ENCODE peak calls at places on chromosomes 4 and X, in five cellular contexts. One of them, this sample, is unnamed.
A peak's percentile ranks its signal among the peaks of the same experiment; 100 is the strongest.

GRCh38 chrX:39815621-39816020 is 282.1 kb downstream of the BCOR start:
- DNase-seq in cardiac fibroblast: peak; percentile 10
- DNase-seq in GM23338: peak; percentile 31
- DNase-seq in OCI-LY7: peak; percentile 32
- DNase-seq in activated B cell treated with CpG ODN at 0.5 μM for 24 hours: no peak
- DNase-seq in this sample: no peak

GRCh38 chr4:35943606-35944005 is 300.7 kb downstream of the ARAP2 start:
- DNase-seq in cardiac fibroblast: no peak
- DNase-seq in OCI-LY7: no peak
- DNase-seq in GM23338: no peak
- DNase-seq in activated B cell treated with CpG ODN at 0.5 μM for 24 hours: no peak
- DNase-seq in this sample: no peak

GRCh38 chrX:74526786-74527185 is 87.6 kb downstream of the RLIM start:
- DNase-seq in GM23338: no peak
- DNase-seq in activated B cell treated with CpG ODN at 0.5 μM for 24 hours: no peak
- DNase-seq in cardiac fibroblast: no peak
- DNase-seq in OCI-LY7: no peak
- DNase-seq in this sample: no peak

GRCh38 chrX:64206556-64207162 is 1.2 kb upstream of the AMER1 start:
- DNase-seq in cardiac fibroblast: peak; percentile 29
- DNase-seq in activated B cell treated with CpG ODN at 0.5 μM for 24 hours: no peak
- DNase-seq in OCI-LY7: peak; percentile 3
- DNase-seq in GM23338: no peak
- DNase-seq in this sample: no peak

GRCh38 chr4:64882311-64883086 is 473.2 kb upstream of the TECRL start:
- DNase-seq in activated B cell treated with CpG ODN at 0.5 μM for 24 hours: no peak
- DNase-seq in cardiac fibroblast: no peak
- DNase-seq in GM23338: no peak
- DNase-seq in OCI-LY7: no peak
- DNase-seq in this sample: no peak

GRCh38 chr4:77669911-77670590 is 64.4 kb downstream of the CXCL13 start:
- DNase-seq in activated B cell treated with CpG ODN at 0.5 μM for 24 hours: no peak
- DNase-seq in cardiac fibroblast: no peak
- DNase-seq in OCI-LY7: no peak
- DNase-seq in GM23338: no peak
- DNase-seq in this sample: no peak

GRCh38 chr4:107997001-107997788 is 7.5 kb downstream of the HADH start:
- DNase-seq in activated B cell treated with CpG ODN at 0.5 μM for 24 hours: no peak
- DNase-seq in GM23338: no peak
- DNase-seq in OCI-LY7: no peak
- DNase-seq in cardiac fibroblast: peak; percentile 60
- DNase-seq in this sample: no peak

GRCh38 chr4:173146456-173146855 is 22.2 kb upstream of the GALNT7 start:
- DNase-seq in cardiac fibroblast: no peak
- DNase-seq in GM23338: no peak
- DNase-seq in OCI-LY7: no peak
- DNase-seq in activated B cell treated with CpG ODN at 0.5 μM for 24 hours: no peak
- DNase-seq in this sample: no peak

GRCh38 chr4:181860157-181860556 is 383.0 kb upstream of the TENM3 start:
- DNase-seq in cardiac fibroblast: peak; percentile 13
- DNase-seq in activated B cell treated with CpG ODN at 0.5 μM for 24 hours: no peak
- DNase-seq in GM23338: no peak
- DNase-seq in OCI-LY7: no peak
- DNase-seq in this sample: no peak

GRCh38 chr4:71941001-71941400 is 90.8 kb upstream of the NPFFR2 start:
- DNase-seq in GM23338: peak; percentile 76
- DNase-seq in OCI-LY7: peak; percentile 13
- DNase-seq in cardiac fibroblast: peak; percentile 43
- DNase-seq in activated B cell treated with CpG ODN at 0.5 μM for 24 hours: no peak
- DNase-seq in this sample: no peak
- TF ChIP-seq CTCF in GM23338: peak; percentile 70
- TF ChIP-seq CTCF in OCI-LY7: peak; percentile 72
- TF ChIP-seq CTCF in cardiac fibroblast: peak; percentile 44
- TF ChIP-seq CTCF in activated B cell treated with CpG ODN at 0.5 μM for 24 hours: no peak
- TF ChIP-seq CTCF in this sample: no peak

DNA sequence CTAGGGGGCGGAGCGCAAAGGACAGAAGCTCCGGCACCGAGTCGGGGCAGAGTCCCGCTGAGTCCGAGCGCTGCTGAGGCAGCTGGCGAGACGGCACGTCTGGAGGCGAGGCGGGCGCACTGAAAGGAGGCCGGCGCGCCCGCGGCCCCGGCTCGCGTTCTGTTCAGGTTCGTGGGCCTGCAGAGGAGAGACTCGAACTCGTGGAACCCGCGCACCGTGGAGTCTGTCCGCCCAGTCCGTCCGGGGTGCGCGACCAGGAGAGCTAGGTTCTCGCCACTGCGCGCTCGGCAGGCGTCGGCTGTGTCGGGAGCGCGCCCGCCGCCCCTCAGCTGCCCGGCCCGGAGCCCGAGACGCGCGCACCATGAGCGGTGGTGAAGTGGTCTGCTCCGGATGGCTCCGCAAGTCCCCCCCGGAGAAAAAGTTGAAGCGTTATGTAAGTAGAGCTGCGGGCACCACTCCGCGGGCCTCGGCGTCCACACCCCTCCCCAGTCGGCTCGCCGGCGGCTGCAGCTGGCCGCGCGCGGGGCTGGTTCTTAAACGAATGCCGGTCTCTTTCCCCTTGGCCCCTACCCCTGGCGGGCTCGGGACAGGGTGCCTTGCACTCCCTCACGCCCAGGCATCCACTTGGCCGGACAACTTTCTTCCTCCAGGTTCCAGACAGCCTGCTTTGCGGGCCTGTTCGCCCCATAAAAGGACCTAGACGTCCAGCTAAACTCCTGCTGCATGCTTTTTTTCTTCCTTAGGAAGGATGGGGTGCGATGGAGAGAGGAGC is at the start of gene GAB1:
- DNase-seq in GM23338: peak; percentile 91
- DNase-seq in OCI-LY7: peak; percentile 94
- DNase-seq in cardiac fibroblast: peak; percentile 84
- DNase-seq in activated B cell treated with CpG ODN at 0.5 μM for 24 hours: no peak
- DNase-seq in this sample: no peak
- TF ChIP-seq CTCF in GM23338: peak; percentile 33
- TF ChIP-seq CTCF in OCI-LY7: no peak
- TF ChIP-seq CTCF in cardiac fibroblast: no peak
- TF ChIP-seq CTCF in activated B cell treated with CpG ODN at 0.5 μM for 24 hours: no peak
- TF ChIP-seq CTCF in this sample: no peak

DNA sequence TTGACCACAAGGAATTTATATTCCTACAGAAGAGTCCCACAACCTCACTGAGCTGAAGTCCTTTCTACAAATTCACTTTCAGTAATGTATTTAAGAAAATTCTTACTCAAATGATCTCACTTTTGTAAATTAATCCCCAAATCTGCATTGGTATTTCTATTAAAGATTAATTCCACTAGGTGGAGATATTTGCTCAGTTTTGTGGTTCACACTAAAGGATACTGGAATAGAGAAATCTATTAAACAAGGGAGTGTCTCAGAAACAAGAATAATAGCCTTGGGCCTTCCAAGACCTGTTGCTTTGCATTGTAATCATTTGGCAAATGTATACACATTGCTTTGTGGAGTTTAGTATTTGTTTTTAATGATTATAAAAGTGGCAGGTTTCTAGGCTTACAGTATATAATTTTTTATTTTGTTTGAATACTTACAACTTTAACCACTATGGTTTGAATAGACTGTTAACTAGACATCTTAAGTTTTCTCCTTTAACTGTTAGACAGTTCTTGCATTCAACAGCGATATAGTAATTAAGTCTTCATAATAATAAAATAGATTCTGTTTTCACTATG is 25.9 kb downstream of the CFAP299 start:
- DNase-seq in activated B cell treated with CpG ODN at 0.5 μM for 24 hours: no peak
- DNase-seq in cardiac fibroblast: peak; percentile 45
- DNase-seq in GM23338: peak; percentile 61
- DNase-seq in OCI-LY7: peak; percentile 76
- DNase-seq in this sample: no peak
- TF ChIP-seq CTCF in activated B cell treated with CpG ODN at 0.5 μM for 24 hours: no peak
- TF ChIP-seq CTCF in cardiac fibroblast: no peak
- TF ChIP-seq CTCF in GM23338: no peak
- TF ChIP-seq CTCF in OCI-LY7: peak; percentile 93
- TF ChIP-seq CTCF in this sample: peak; percentile 63

GRCh38 chr4:2688697-2689096 is 67.4 kb downstream of the TNIP2 start:
- DNase-seq in GM23338: no peak
- DNase-seq in cardiac fibroblast: no peak
- DNase-seq in OCI-LY7: no peak
- DNase-seq in activated B cell treated with CpG ODN at 0.5 μM for 24 hours: no peak
- DNase-seq in this sample: no peak

GRCh38 chr4:2691313-2691712 is 64.8 kb downstream of the TNIP2 start:
- DNase-seq in cardiac fibroblast: no peak
- DNase-seq in activated B cell treated with CpG ODN at 0.5 μM for 24 hours: no peak
- DNase-seq in OCI-LY7: no peak
- DNase-seq in GM23338: no peak
- DNase-seq in this sample: no peak

GRCh38 chr4:2688281-2688680 is 67.9 kb downstream of the TNIP2 start:
- DNase-seq in GM23338: no peak
- DNase-seq in OCI-LY7: no peak
- DNase-seq in cardiac fibroblast: no peak
- DNase-seq in activated B cell treated with CpG ODN at 0.5 μM for 24 hours: no peak
- DNase-seq in this sample: no peak

GRCh38 chr4:2689114-2689513 is 67.0 kb downstream of the TNIP2 start:
- DNase-seq in OCI-LY7: no peak
- DNase-seq in activated B cell treated with CpG ODN at 0.5 μM for 24 hours: no peak
- DNase-seq in GM23338: no peak
- DNase-seq in cardiac fibroblast: no peak
- DNase-seq in this sample: no peak

DNA sequence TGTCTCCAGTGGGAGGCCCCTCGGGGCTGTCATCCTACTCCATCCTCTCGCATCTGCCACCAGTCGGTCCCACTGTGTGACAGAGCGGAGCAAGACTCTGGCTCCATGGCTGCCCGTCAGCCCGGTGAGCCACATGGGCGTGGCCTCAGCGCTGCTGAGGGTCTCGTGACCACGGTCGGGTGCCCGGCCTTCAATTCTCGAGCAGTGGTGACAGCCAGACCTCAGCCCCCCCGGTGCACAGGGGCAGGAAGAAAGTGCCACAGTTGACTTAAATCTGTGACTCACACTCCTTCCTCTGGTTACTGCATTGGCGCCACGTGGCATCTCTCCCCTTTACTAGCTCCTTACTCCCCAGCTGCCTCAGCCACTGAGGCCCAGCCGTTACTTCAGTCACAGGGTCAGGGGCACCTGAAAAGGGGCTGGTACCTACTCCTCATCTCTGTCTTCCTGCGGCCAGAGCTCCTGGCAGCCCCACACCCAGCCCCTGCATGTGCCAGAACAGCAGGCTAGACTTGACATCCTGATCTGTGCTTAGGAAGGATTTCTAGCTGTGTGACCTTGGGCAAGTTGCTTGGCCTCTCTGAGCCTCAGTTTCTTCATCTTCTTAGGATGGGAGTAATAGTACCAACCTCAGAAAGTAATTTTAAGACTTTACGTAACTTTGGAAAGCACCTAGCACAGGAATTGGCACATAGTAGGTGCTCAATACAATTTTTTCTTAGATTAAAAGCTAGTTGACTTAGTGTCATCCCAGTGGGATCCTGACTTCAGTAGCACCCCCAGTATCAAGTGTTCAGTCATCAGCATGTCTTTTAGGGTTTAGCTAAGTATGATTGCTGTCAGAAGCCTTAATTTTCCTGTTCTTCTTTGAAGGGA is 66.1 kb downstream of the TNIP2 start:
- DNase-seq in cardiac fibroblast: peak; percentile 25
- DNase-seq in OCI-LY7: peak; percentile 67
- DNase-seq in GM23338: no peak
- DNase-seq in activated B cell treated with CpG ODN at 0.5 μM for 24 hours: peak; percentile 78
- DNase-seq in this sample: no peak
- TF ChIP-seq CTCF in cardiac fibroblast: no peak
- TF ChIP-seq CTCF in OCI-LY7: no peak
- TF ChIP-seq CTCF in GM23338: no peak
- TF ChIP-seq CTCF in activated B cell treated with CpG ODN at 0.5 μM for 24 hours: no peak
- TF ChIP-seq CTCF in this sample: no peak

This sample was measured in CD8-positive, alpha-beta T cell.